ENCODE peak calls at places on chromosome 21, in four cellular contexts. Y is mesendoderm, L is trophoblast cell, I is H9. P is an unnamed sample.

GRCh38 chr21:46661211-46661625 is 25.7 kb downstream of the PRMT2 start:
- DNase-seq in I (peak; percentile 80), Y (peak; percentile 90), L (no peak), P (peak; percentile 82)

GRCh38 chr21:33403128-33403785 is at the start of gene IFNGR2:
- DNase-seq in L (no peak), I (no peak), Y (no peak), P (no peak)

GRCh38 chr21:32484706-32485380 is 72.3 kb downstream of the EVA1C start:
- DNase-seq in L (no peak), Y (no peak), I (no peak), P (no peak)

GRCh38 chr21:31446206-31446900 is 102.3 kb upstream of the TIAM1 start:
- DNase-seq in L (no peak), Y (no peak), I (no peak), P (no peak)

GRCh38 chr21:16870116-16870515 is 642.7 kb upstream of the CXADR start:
- DNase-seq in Y (no peak), I (no peak), L (no peak), P (peak; percentile 5)

GRCh38 chr21:27565418-27565817 is 598.5 kb upstream of the ADAMTS5 start:
- DNase-seq in L (no peak), I (no peak), Y (no peak), P (no peak)

GRCh38 chr21:16264314-16264713 is 534.5 kb downstream of the USP25 start:
- DNase-seq in Y (no peak), I (no peak), L (no peak), P (no peak)

GRCh38 chr21:18951291-18952038 is 547.9 kb upstream of the TMPRSS15 start:
- DNase-seq in I (peak; percentile 62), L (no peak), Y (peak; percentile 85), P (no peak)

GRCh38 chr21:33478182-33478581 is 1.6 kb downstream of the TMEM50B start:
- DNase-seq in I (no peak), L (no peak), Y (peak; percentile 0), P (no peak)

GRCh38 chr21:41491412-41491811 is 16.5 kb downstream of the TMPRSS2 start:
- DNase-seq in I (no peak), L (no peak), Y (no peak), P (no peak)

GRCh38 chr21:23725576-23725975 is 1881.7 kb downstream of the MRPL39 start:
- DNase-seq in Y (peak; percentile 59), I (no peak), L (no peak), P (no peak)

GRCh38 chr21:27817902-27818623 is 851.2 kb upstream of the ADAMTS5 start:
- DNase-seq in I (no peak), Y (no peak), L (no peak), P (no peak)

GRCh38 chr21:29077651-29078090 is 4.2 kb upstream of the CCT8 start:
- DNase-seq in I (no peak), Y (no peak), L (no peak), P (peak; percentile 48)

GRCh38 chr21:45996311-45997204 is 15.0 kb downstream of the COL6A1 start:
- DNase-seq in L (no peak), I (no peak), Y (no peak), P (no peak)

GRCh38 chr21:22209304-22209700 is 1211.1 kb downstream of the NCAM2 start:
- DNase-seq in I (no peak), L (no peak), Y (no peak), P (no peak)

GRCh38 chr21:35212393-35213127 is 163.5 kb upstream of the RUNX1 start:
- DNase-seq in I (no peak), L (no peak), Y (no peak), P (peak; percentile 81)

GRCh38 chr21:26162081-26162480 is 8.5 kb downstream of the APP start:
- DNase-seq in L (no peak), Y (no peak), I (no peak), P (no peak)

GRCh38 chr21:46205766-46206162 is 21.5 kb upstream of the SPATC1L start:
- DNase-seq in Y (no peak), I (no peak), L (no peak), P (no peak)

GRCh38 chr21:17903929-17904639 is 84.9 kb upstream of the C21orf91 start:
- DNase-seq in Y (no peak), I (no peak), L (no peak), P (no peak)

GRCh38 chr21:17462276-17462981 is 50.4 kb upstream of the CXADR start:
- DNase-seq in I (no peak), Y (no peak), L (no peak), P (peak; percentile 42)

GRCh38 chr21:30337644-30338170 is at the start of gene KRTAP27-1:
- DNase-seq in I (no peak), Y (no peak), L (no peak), P (no peak)

GRCh38 chr21:25953196-25953595 is 217.4 kb downstream of the APP start:
- DNase-seq in L (no peak), I (no peak), Y (no peak), P (no peak)

GRCh38 chr21:33401617-33401967 is 1.6 kb upstream of the IFNGR2 start:
- DNase-seq in Y (no peak), I (no peak), L (peak; percentile 95), P (no peak)

GRCh38 chr21:28794341-28794970 is 198.2 kb downstream of the LTN1 start:
- DNase-seq in L (peak; percentile 34), Y (no peak), I (no peak), P (no peak)

GRCh38 chr21:33171584-33172169 is 58.1 kb upstream of the IFNAR2 start:
- DNase-seq in L (no peak), I (no peak), Y (no peak), P (no peak)

GRCh38 chr21:26835027-26835713 is 10.0 kb downstream of the ADAMTS1 start:
- DNase-seq in I (no peak), L (peak; percentile 63), Y (peak; percentile 61), P (peak; percentile 85)

GRCh38 chr21:46191257-46191685 is 7.0 kb upstream of the SPATC1L start:
- DNase-seq in L (peak; percentile 36), I (peak; percentile 25), Y (no peak), P (peak; percentile 85)

GRCh38 chr21:46667191-46667734 is 31.8 kb downstream of the PRMT2 start:
- DNase-seq in I (peak; percentile 54), L (no peak), Y (peak; percentile 49), P (peak; percentile 16)

GRCh38 chr21:28781602-28782274 is 210.9 kb downstream of the LTN1 start:
- DNase-seq in L (no peak), I (no peak), Y (no peak), P (peak; percentile 51)

GRCh38 chr21:34807146-34807880 is 138.5 kb downstream of the CLIC6 start:
- DNase-seq in L (no peak), I (no peak), Y (peak; percentile 87), P (peak; percentile 97)

GRCh38 chr21:18248171-18248570 is 3.5 kb downstream of the CHODL start:
- DNase-seq in L (no peak), Y (no peak), I (no peak), P (no peak)

GRCh38 chr21:46188226-46189212 is 4.3 kb upstream of the SPATC1L start:
- DNase-seq in I (peak; percentile 63), L (peak; percentile 50), Y (peak; percentile 87), P (peak; percentile 58)

GRCh38 chr21:46385846-46386725 is 62.1 kb downstream of the PCNT start:
- DNase-seq in I (no peak), L (no peak), Y (no peak), P (no peak)

GRCh38 chr21:34348890-34349519 is 14.8 kb upstream of the KCNE2 start:
- DNase-seq in Y (no peak), L (no peak), I (no peak), P (no peak)

GRCh38 chr21:18493420-18493819 is 89.8 kb upstream of the TMPRSS15 start:
- DNase-seq in L (peak; percentile 1), Y (peak; percentile 87), I (no peak), P (no peak)

GRCh38 chr21:21114456-21114855 is 116.2 kb downstream of the NCAM2 start:
- DNase-seq in L (no peak), Y (no peak), I (no peak), P (no peak)

GRCh38 chr21:15077529-15077928 is 12.7 kb upstream of the NRIP1 start:
- DNase-seq in L (no peak), I (no peak), Y (no peak), P (no peak)
- H2BK5ac ChIP-seq in L (no peak overlapping the region), I (no peak overlapping the region), Y (no peak overlapping the region), P (no peak overlapping the region)

DNA sequence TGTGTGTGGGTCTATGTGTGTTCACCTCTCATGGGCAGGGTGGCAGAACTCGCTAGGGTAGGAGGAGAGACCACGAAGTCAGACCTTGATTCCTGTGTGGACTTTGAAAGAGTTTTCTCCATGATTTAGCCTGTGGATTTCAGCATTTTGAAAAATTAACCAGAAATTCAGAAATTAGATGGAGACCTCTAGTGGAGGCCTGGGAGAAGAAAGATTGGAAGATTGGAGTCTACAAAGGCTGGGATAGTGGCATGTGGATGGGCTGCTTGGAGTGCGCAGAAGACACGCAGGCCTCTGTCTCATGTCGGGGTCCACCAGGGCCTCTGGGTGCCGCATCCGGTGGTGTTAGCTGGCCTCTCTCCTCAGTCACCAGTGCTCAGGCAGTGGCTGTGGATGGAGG is 18.9 kb upstream of the IGSF5 start:
- DNase-seq in I (no peak), L (no peak), Y (no peak), P (no peak)
- H2BK5ac ChIP-seq in I (no peak overlapping the region), L (no peak overlapping the region), Y (no peak overlapping the region), P (no peak overlapping the region)

GRCh38 chr21:44314561-44314960 is 14.7 kb downstream of the PFKL start:
- DNase-seq in I (no peak), L (no peak), Y (no peak), P (no peak)

GRCh38 chr21:44317241-44317782 is 17.5 kb downstream of the PFKL start:
- DNase-seq in I (no peak), L (no peak), Y (no peak), P (no peak)

GRCh38 chr21:44317871-44318270 is 18.0 kb downstream of the PFKL start:
- DNase-seq in L (no peak), Y (no peak), I (no peak), P (no peak)

GRCh38 chr21:44315691-44316208 is 15.9 kb downstream of the PFKL start:
- DNase-seq in I (no peak), Y (no peak), L (no peak), P (no peak)

DNA sequence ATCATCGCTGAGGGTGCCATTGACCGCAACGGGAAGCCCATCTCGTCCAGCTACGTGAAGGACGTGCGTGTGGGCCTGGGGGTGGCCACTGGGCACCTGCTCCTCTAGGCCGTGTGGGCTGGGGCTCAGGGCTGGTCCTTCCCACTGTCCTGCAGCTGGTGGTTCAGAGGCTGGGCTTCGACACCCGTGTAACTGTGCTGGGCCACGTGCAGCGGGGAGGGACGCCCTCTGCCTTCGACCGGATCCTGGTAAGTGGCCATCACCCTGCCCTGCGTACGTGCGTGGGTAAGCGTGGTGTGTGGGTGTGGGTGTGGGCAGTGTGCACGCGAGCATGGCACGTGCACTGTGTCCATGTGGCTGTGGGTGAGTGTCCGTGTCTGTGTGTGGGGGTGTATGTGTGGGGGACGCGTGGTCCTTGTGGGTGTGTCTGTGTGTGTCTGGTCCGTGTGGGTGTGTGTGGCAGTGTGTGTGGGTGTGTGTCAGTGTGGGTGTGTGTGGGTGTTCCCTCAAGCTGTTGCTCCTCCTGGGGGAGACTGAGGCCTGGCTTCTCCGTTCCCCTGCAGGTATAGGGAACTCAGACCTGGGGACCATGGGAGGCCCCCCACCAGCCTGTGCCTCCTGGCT is 16.5 kb downstream of the PFKL start:
- DNase-seq in I (no peak), L (no peak), Y (no peak), P (no peak)
- H2BK5ac ChIP-seq in I (no peak overlapping the region), L (no peak overlapping the region), Y (no peak overlapping the region), P (peak overlapping the region; percentile 32)

GRCh38 chr21:44958471-44959191 is 18.8 kb downstream of the SLX9 start:
- DNase-seq in I (no peak), L (peak; percentile 95), Y (peak; percentile 47), P (peak; percentile 67)
- H2BK5ac ChIP-seq in I (no peak overlapping the region), L (peak overlapping the region; percentile 74), Y (no peak overlapping the region), P (peak overlapping the region; percentile 40)